ENCODE peak calls at places on chromosomes 3 and 15, in four cellular contexts. Q is LHCN-M2, W is adrenal gland, K is H54. Y is an unnamed sample.

GRCh38 chr3:185423178-185423577 is 60.2 kb downstream of the MAP3K13 start:
- DNase-seq in Q (peak), W (peak), K (peak), Y (peak)

GRCh38 chr15:86611392-86612040 is 531.8 kb downstream of the AGBL1 start:
- DNase-seq in Q (peak), W (peak), K (no peak), Y (peak)

GRCh38 chr3:44976002-44976815 is at the start of the genes EXOSC7 and ZDHHC3:
- DNase-seq in Q (peak), W (peak), K (peak), Y (peak)

GRCh38 chr15:75817151-75817935 is 25.9 kb upstream of the UBE2Q2 start:
- DNase-seq in Q (peak), W (no peak), K (no peak), Y (peak)

GRCh38 chr3:4406746-4407568 is 60.1 kb downstream of the SUMF1 start:
- DNase-seq in Q (no peak), W (no peak), K (no peak), Y (no peak)

GRCh38 chr3:52712291-52713212 is 6.6 kb downstream of the SPCS1 start:
- DNase-seq in Q (no peak), W (no peak), K (no peak), Y (peak)

GRCh38 chr3:126552688-126553283 is 5.9 kb downstream of the C3orf22 start:
- DNase-seq in Q (no peak), W (no peak), K (no peak), Y (no peak)

GRCh38 chr3:46545695-46546630 is 20.1 kb downstream of the LRRC2 start:
- DNase-seq in Q (no peak), W (no peak), K (no peak), Y (no peak)

GRCh38 chr3:170772135-170772534 is 97.9 kb downstream of the RPL22L1 start:
- DNase-seq in Q (no peak), W (no peak), K (no peak), Y (no peak)

GRCh38 chr15:73002509-73002908 is 49.8 kb upstream of the NEO1 start:
- DNase-seq in Q (peak), W (no peak), K (no peak), Y (no peak)

GRCh38 chr15:77440378-77440999 is 19.8 kb downstream of the HMG20A start:
- DNase-seq in Q (peak), W (no peak), K (no peak), Y (peak)

GRCh38 chr3:13009132-13009945 is 63.9 kb downstream of the IQSEC1 start:
- DNase-seq in Q (no peak), W (peak), K (no peak), Y (peak)

GRCh38 chr3:14284694-14285404 is 106.2 kb downstream of the LSM3 start:
- DNase-seq in Q (no peak), W (no peak), K (no peak), Y (no peak)

GRCh38 chr3:149658444-149659172 is 783 bp upstream of the WWTR1 start:
- DNase-seq in Q (peak), W (peak), K (no peak), Y (peak)

GRCh38 chr3:153625506-153625905 is 463.5 kb downstream of the RAP2B start:
- DNase-seq in Q (no peak), W (no peak), K (no peak), Y (no peak)

GRCh38 chr15:40469776-40470390 is 901 bp upstream of the CHST14 start:
- DNase-seq in Q (peak), W (no peak), K (no peak), Y (no peak)

GRCh38 chr3:116281313-116282143 is 163.8 kb downstream of the LSAMP start:
- DNase-seq in Q (no peak), W (no peak), K (no peak), Y (no peak)

GRCh38 chr3:128402998-128403397 is 63.7 kb downstream of the DNAJB8 start:
- DNase-seq in Q (no peak), W (no peak), K (no peak), Y (no peak)

GRCh38 chr15:89551502-89551901 is 23.8 kb upstream of the TICRR start:
- DNase-seq in Q (no peak), W (no peak), K (no peak), Y (no peak)

GRCh38 chr15:70185251-70185711 is 87.6 kb upstream of the TLE3 start:
- DNase-seq in Q (no peak), W (no peak), K (no peak), Y (peak)

GRCh38 chr3:122886951-122887350 is 92.1 kb downstream of the SLC49A4 start:
- DNase-seq in Q (no peak), W (no peak), K (no peak), Y (no peak)

GRCh38 chr15:75232252-75232813 is 25.8 kb upstream of the GOLGA6C start:
- DNase-seq in Q (no peak), W (no peak), K (no peak), Y (no peak)

GRCh38 chr3:45958333-45958791 is 15.1 kb downstream of the CXCR6 start:
- DNase-seq in Q (no peak), W (no peak), K (no peak), Y (no peak)

GRCh38 chr3:111333642-111334041 is 208.4 kb upstream of the CD96 start:
- DNase-seq in Q (peak), W (no peak), K (no peak), Y (peak)

GRCh38 chr15:45169608-45170480 is 17.9 kb downstream of the SHF start:
- DNase-seq in Q (no peak), W (no peak), K (no peak), Y (no peak)

GRCh38 chr15:55255714-55256113 is 33.9 kb downstream of the RAB27A start:
- DNase-seq in Q (no peak), W (no peak), K (no peak), Y (no peak)

GRCh38 chr3:37181766-37182165 is 7.4 kb upstream of the LRRFIP2 start:
- DNase-seq in Q (no peak), W (no peak), K (no peak), Y (peak)

GRCh38 chr15:69032006-69032405 is 17.5 kb downstream of the NOX5 start:
- DNase-seq in Q (no peak), W (no peak), K (no peak), Y (no peak)

GRCh38 chr3:100756441-100756840 is 47.1 kb downstream of the TFG start:
- DNase-seq in Q (no peak), W (no peak), K (no peak), Y (peak)

GRCh38 chr3:193948459-193948858 is 187.5 kb upstream of the HES1 start:
- DNase-seq in Q (no peak), W (no peak), K (no peak), Y (no peak)

GRCh38 chr3:177610677-177611654 is 413.7 kb upstream of the TBL1XR1 start:
- DNase-seq in Q (no peak), W (no peak), K (no peak), Y (no peak)

GRCh38 chr3:52873433-52874159 is 23.8 kb downstream of the STIMATE start:
- DNase-seq in Q (peak), W (no peak), K (no peak), Y (no peak)

GRCh38 chr15:81642451-81642990 is 268.5 kb upstream of the TMC3 start:
- DNase-seq in Q (no peak), W (no peak), K (no peak), Y (no peak)

GRCh38 chr3:184234671-184235380 is 5.4 kb downstream of the VWA5B2 start:
- DNase-seq in Q (no peak), W (no peak), K (peak), Y (no peak)

GRCh38 chr3:170768334-170768801 is 101.6 kb downstream of the RPL22L1 start:
- DNase-seq in Q (peak), W (no peak), K (no peak), Y (peak)

GRCh38 chr3:194824100-194824499 is 138.4 kb downstream of the FAM43A start:
- DNase-seq in Q (no peak), W (no peak), K (no peak), Y (peak)

GRCh38 chr3:48633256-48633655 is 2.0 kb downstream of the SLC26A6 start:
- DNase-seq in Q (no peak), W (no peak), K (no peak), Y (no peak)

GRCh38 chr15:52078876-52079700 is 33.5 kb downstream of the BCL2L10 start:
- DNase-seq in Q (peak), W (peak), K (no peak), Y (peak)

GRCh38 chr15:31255732-31256384 is 70.8 kb upstream of the KLF13 start:
- DNase-seq in Q (no peak), W (no peak), K (no peak), Y (no peak)